ENCODE peak calls at places on chromosomes 13 and 19, in five cellular contexts. G, F, L, S and A are unnamed samples.

GRCh38 chr19:18915639-18916038 is 3.5 kb downstream of the COPE start:
- DNase-seq in G (no peak), F (peak), L (no peak), S (no peak), A (peak)

GRCh38 chr13:57030671-57031070 is 110.0 kb upstream of the PRR20A start:
- DNase-seq in G (no peak), F (no peak), L (no peak), S (no peak), A (peak)

GRCh38 chr19:30224689-30225606 is 147.2 kb upstream of the ZNF536 start:
- DNase-seq in G (no peak), F (no peak), L (no peak), S (no peak), A (peak)

GRCh38 chr19:57317503-57317902 is 2.8 kb upstream of the ZNF543 start:
- DNase-seq in G (no peak), F (no peak), L (no peak), S (no peak), A (no peak)

GRCh38 chr19:39558623-39559117 is 18.7 kb upstream of the EID2 start:
- DNase-seq in G (no peak), F (no peak), L (peak), S (no peak), A (no peak)

GRCh38 chr19:30666301-30666803 is 294.2 kb downstream of the ZNF536 start:
- DNase-seq in G (peak), F (peak), L (peak), S (no peak), A (peak)

GRCh38 chr13:102742506-102742905 is 31.1 kb downstream of the TEX30 start:
- DNase-seq in G (no peak), F (no peak), L (no peak), S (no peak), A (no peak)

GRCh38 chr19:10424011-10424637 is 3.8 kb downstream of the PDE4A start:
- DNase-seq in G (peak), F (peak), L (peak), S (peak), A (peak)

GRCh38 chr13:45341799-45342584 is 1.0 kb upstream of the TPT1 start:
- DNase-seq in G (peak), F (peak), L (no peak), S (no peak), A (peak)

GRCh38 chr13:33146843-33147611 is 130.8 kb downstream of the KL start:
- DNase-seq in G (no peak), F (no peak), L (no peak), S (no peak), A (no peak)

GRCh38 chr13:58018020-58018419 is 386.5 kb downstream of the PCDH17 start:
- DNase-seq in G (no peak), F (no peak), L (no peak), S (no peak), A (no peak)

GRCh38 chr19:53977991-53978731 is 13.3 kb upstream of the CACNG6 start:
- DNase-seq in G (peak), F (no peak), L (no peak), S (peak), A (peak)